ENCODE peak calls at places on chromosomes 6 and 20, in nine cellular contexts. One of them, this sample, is unnamed.

GRCh38 chr20:59525500-59526241 is 78.7 kb upstream of the PHACTR3 start:
- DNase-seq in NCI-H1417: peak; percentile 75
- DNase-seq in cardiac muscle cell: peak; percentile 61
- DNase-seq in DMS53: peak; percentile 59
- DNase-seq in colonic mucosa: peak; percentile 54
- DNase-seq in T-cell: no peak
- DNase-seq in fibroblast of mammary gland: peak; percentile 37
- DNase-seq in MG63: peak; percentile 53
- DNase-seq in D341Med: peak; percentile 85
- DNase-seq in this sample: no peak

GRCh38 chr6:97913721-97914120 is 630.7 kb upstream of the MMS22L start:
- DNase-seq in T-cell: no peak
- DNase-seq in DMS53: no peak
- DNase-seq in fibroblast of mammary gland: no peak
- DNase-seq in colonic mucosa: no peak
- DNase-seq in MG63: no peak
- DNase-seq in D341Med: no peak
- DNase-seq in cardiac muscle cell: no peak
- DNase-seq in NCI-H1417: no peak
- DNase-seq in this sample: no peak

GRCh38 chr6:99868074-99868702 is 125.8 kb downstream of the MCHR2 start:
- DNase-seq in D341Med: peak; percentile 80
- DNase-seq in colonic mucosa: peak; percentile 74
- DNase-seq in T-cell: peak; percentile 65
- DNase-seq in fibroblast of mammary gland: peak; percentile 69
- DNase-seq in cardiac muscle cell: peak; percentile 78
- DNase-seq in DMS53: peak; percentile 80
- DNase-seq in MG63: peak; percentile 66
- DNase-seq in NCI-H1417: peak; percentile 89
- DNase-seq in this sample: no peak

GRCh38 chr6:157855325-157855724 is 32.3 kb downstream of the SNX9 start:
- DNase-seq in T-cell: no peak
- DNase-seq in MG63: no peak
- DNase-seq in fibroblast of mammary gland: no peak
- DNase-seq in D341Med: no peak
- DNase-seq in NCI-H1417: no peak
- DNase-seq in cardiac muscle cell: no peak
- DNase-seq in colonic mucosa: no peak
- DNase-seq in DMS53: no peak
- DNase-seq in this sample: no peak

GRCh38 chr20:10074513-10074912 is 39.7 kb downstream of the ANKEF1 start:
- DNase-seq in NCI-H1417: no peak
- DNase-seq in DMS53: peak; percentile 61
- DNase-seq in colonic mucosa: no peak
- DNase-seq in D341Med: no peak
- DNase-seq in T-cell: no peak
- DNase-seq in MG63: peak; percentile 80
- DNase-seq in cardiac muscle cell: peak; percentile 82
- DNase-seq in fibroblast of mammary gland: peak; percentile 98
- DNase-seq in this sample: no peak

GRCh38 chr20:24684421-24684871 is 215.0 kb downstream of the SYNDIG1 start:
- DNase-seq in cardiac muscle cell: no peak
- DNase-seq in fibroblast of mammary gland: no peak
- DNase-seq in MG63: no peak
- DNase-seq in DMS53: no peak
- DNase-seq in T-cell: no peak
- DNase-seq in colonic mucosa: no peak
- DNase-seq in D341Med: no peak
- DNase-seq in NCI-H1417: no peak
- DNase-seq in this sample: peak; percentile 47

GRCh38 chr20:63854766-63855362 is 6.4 kb upstream of the ABHD16B start:
- DNase-seq in cardiac muscle cell: peak; percentile 31
- DNase-seq in NCI-H1417: peak; percentile 45
- DNase-seq in MG63: no peak
- DNase-seq in D341Med: no peak
- DNase-seq in DMS53: no peak
- DNase-seq in colonic mucosa: no peak
- DNase-seq in T-cell: no peak
- DNase-seq in fibroblast of mammary gland: no peak
- DNase-seq in this sample: no peak

GRCh38 chr6:157644043-157644810 is 178.8 kb upstream of the SNX9 start:
- DNase-seq in T-cell: no peak
- DNase-seq in MG63: peak; percentile 38
- DNase-seq in colonic mucosa: no peak
- DNase-seq in cardiac muscle cell: peak; percentile 27
- DNase-seq in fibroblast of mammary gland: no peak
- DNase-seq in NCI-H1417: peak; percentile 62
- DNase-seq in D341Med: peak; percentile 74
- DNase-seq in DMS53: peak; percentile 15
- DNase-seq in this sample: no peak

This sample was measured in chondrocyte.